ENCODE peak calls at places on chromosomes 6 and 20, in four cellular contexts. Z, S, X and I are unnamed samples.

GRCh38 chr20:18750735-18751134 is 62.8 kb upstream of the SCP2D1 start:
- DNase-seq in Z (peak; percentile 13), S (no peak), X (peak; percentile 42), I (no peak)

GRCh38 chr20:64239449-64240242 is 15.9 kb upstream of the PCMTD2 start:
- DNase-seq in Z (no peak), S (no peak), X (no peak), I (no peak)

GRCh38 chr6:34671362-34671761 is 25.2 kb downstream of the ILRUN start:
- DNase-seq in Z (no peak), S (no peak), X (no peak), I (no peak)

GRCh38 chr20:4038047-4038459 is 22.7 kb upstream of the RNF24 start:
- DNase-seq in Z (peak; percentile 75), S (peak; percentile 86), X (no peak), I (peak; percentile 48)

GRCh38 chr6:6749791-6750434 is 161.4 kb downstream of the LY86 start:
- DNase-seq in Z (no peak), S (peak; percentile 93), X (peak; percentile 61), I (peak; percentile 59)

GRCh38 chr6:87066449-87067288 is 28.2 kb downstream of the CGA start:
- DNase-seq in Z (peak; percentile 28), S (peak; percentile 69), X (peak; percentile 51), I (no peak)

GRCh38 chr6:46925563-46926253 is 4.0 kb upstream of the ADGRF5 start:
- DNase-seq in Z (no peak), S (no peak), X (peak; percentile 13), I (no peak)

GRCh38 chr6:145070791-145071190 is 664.5 kb downstream of the EPM2A start:
- DNase-seq in Z (no peak), S (no peak), X (no peak), I (no peak)

GRCh38 chr20:21089421-21089820 is 16.7 kb downstream of the LINC00237 start:
- DNase-seq in Z (no peak), S (no peak), X (peak; percentile 63), I (no peak)

GRCh38 chr20:16419138-16419715 is 154.0 kb downstream of the KIF16B start:
- DNase-seq in Z (no peak), S (no peak), X (no peak), I (no peak)

GRCh38 chr6:30002871-30003270 is 58.2 kb upstream of the POLR1H start:
- DNase-seq in Z (no peak), S (no peak), X (no peak), I (no peak)

GRCh38 chr6:33983109-33983475 is 162.8 kb downstream of the GRM4 start:
- DNase-seq in Z (no peak), S (peak; percentile 21), X (peak; percentile 61), I (no peak)

GRCh38 chr6:158962371-158962770 is 37.6 kb downstream of the RSPH3 start:
- DNase-seq in Z (no peak), S (no peak), X (no peak), I (no peak)

GRCh38 chr20:11986954-11987353 is 69.3 kb downstream of the BTBD3 start:
- DNase-seq in Z (no peak), S (no peak), X (no peak), I (no peak)

GRCh38 chr6:148491638-148492210 is 149.1 kb downstream of the SASH1 start:
- DNase-seq in Z (no peak), S (no peak), X (no peak), I (no peak)

GRCh38 chr6:147142684-147143245 is 61.5 kb upstream of the STXBP5 start:
- DNase-seq in Z (no peak), S (no peak), X (no peak), I (no peak)

GRCh38 chr20:6265204-6265904 is 142.5 kb upstream of the FERMT1 start:
- DNase-seq in Z (no peak), S (peak; percentile 6), X (peak; percentile 55), I (no peak)

GRCh38 chr6:159008656-159009288 is 8.8 kb upstream of the RSPH3 start:
- DNase-seq in Z (no peak), S (peak; percentile 31), X (peak; percentile 25), I (no peak)

GRCh38 chr20:62245911-62246280 is 7.6 kb downstream of the OSBPL2 start:
- DNase-seq in Z (no peak), S (no peak), X (no peak), I (no peak)
- TF ChIP-seq CBX5 in Z (no peak), S (no peak), X (no peak), I (no peak)

GRCh38 chr20:15061955-15062354 is 724.5 kb upstream of the FLRT3 start:
- DNase-seq in Z (no peak), S (no peak), X (peak; percentile 97), I (no peak)
- TF ChIP-seq CBX5 in Z (no peak), S (no peak), X (peak; percentile 98), I (no peak)

GRCh38 chr20:46367967-46368901 is 38.2 kb downstream of the ELMO2 start:
- DNase-seq in Z (no peak), S (peak; percentile 87), X (peak; percentile 56), I (no peak)
- TF ChIP-seq CBX5 in Z (no peak), S (no peak), X (no peak), I (no peak)

GRCh38 chr6:36786055-36786675 is 53.1 kb downstream of the CPNE5 start:
- DNase-seq in Z (no peak), S (no peak), X (no peak), I (no peak)
- TF ChIP-seq CBX5 in Z (no peak), S (no peak), X (no peak), I (no peak)

GRCh38 chr6:25477006-25477590 is 174.9 kb upstream of the SCGN start:
- DNase-seq in Z (no peak), S (no peak), X (no peak), I (no peak)
- TF ChIP-seq CBX5 in Z (no peak), S (no peak), X (no peak), I (no peak)

GRCh38 chr20:13313201-13313600 is 92.1 kb downstream of the ISM1 start:
- DNase-seq in Z (no peak), S (no peak), X (no peak), I (no peak)

GRCh38 chr20:13317439-13317838 is 96.4 kb downstream of the ISM1 start:
- DNase-seq in Z (no peak), S (no peak), X (no peak), I (no peak)

GRCh38 chr20:13307562-13308163 is 86.6 kb downstream of the ISM1 start:
- DNase-seq in Z (no peak), S (no peak), X (peak; percentile 41), I (no peak)

GRCh38 chr20:13312300-13312699 is 91.2 kb downstream of the ISM1 start:
- DNase-seq in Z (no peak), S (no peak), X (no peak), I (no peak)
- TF ChIP-seq CBX5 in Z (no peak), S (no peak), X (no peak), I (no peak)

GRCh38 chr6:14639983-14640599 is 522.5 kb downstream of the CD83 start:
- DNase-seq in Z (no peak), S (no peak), X (no peak), I (no peak)

GRCh38 chr6:14638932-14639875 is 521.6 kb downstream of the CD83 start:
- DNase-seq in Z (peak; percentile 36), S (no peak), X (no peak), I (peak; percentile 50)

GRCh38 chr6:14635933-14636599 is 518.5 kb downstream of the CD83 start:
- DNase-seq in Z (peak; percentile 30), S (no peak), X (no peak), I (no peak)

GRCh38 chr6:14640631-14641030 is 523.1 kb downstream of the CD83 start:
- DNase-seq in Z (no peak), S (no peak), X (no peak), I (no peak)

DNA sequence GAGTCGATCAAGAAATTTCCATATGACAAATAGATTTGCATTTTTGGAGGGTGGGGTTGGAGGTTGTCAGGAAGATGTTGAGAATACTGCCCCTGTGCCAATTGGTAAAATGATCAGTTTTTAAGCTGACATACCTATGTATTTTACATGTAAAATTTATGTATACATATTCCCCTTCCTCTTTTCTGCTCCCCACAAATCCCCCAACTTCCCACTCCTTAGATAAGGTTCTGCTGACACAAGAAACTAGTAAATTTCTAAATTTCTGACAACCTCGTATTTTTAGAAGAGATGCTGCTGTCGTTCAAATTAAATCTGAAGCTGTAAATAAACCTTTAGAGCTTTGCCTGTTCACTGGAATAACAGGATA is 521.0 kb downstream of the CD83 start:
- DNase-seq in Z (no peak), S (no peak), X (no peak), I (no peak)
- TF ChIP-seq CBX5 in Z (no peak), S (no peak), X (no peak), I (no peak)